ENCODE peak calls at places on chromosomes 1 and 21, in four cellular contexts. One of them, this sample, is unnamed.

GRCh38 chr1:160797861-160798273 is 1.9 kb downstream of the LY9 start:
- DNase-seq in HCT116: no peak
- DNase-seq in K562: no peak
- DNase-seq in HepG2: no peak
- DNase-seq in this sample: no peak

GRCh38 chr1:190022709-190023108 is 455.0 kb downstream of the BRINP3 start:
- DNase-seq in HepG2: no peak
- DNase-seq in K562: peak
- DNase-seq in HCT116: peak
- DNase-seq in this sample: peak

GRCh38 chr1:205577874-205578658 is 53.7 kb downstream of the ELK4 start:
- DNase-seq in HepG2: no peak
- DNase-seq in K562: no peak
- DNase-seq in HCT116: no peak
- DNase-seq in this sample: no peak

GRCh38 chr1:35714921-35715567 is 3.6 kb downstream of the C1orf216 start:
- DNase-seq in HCT116: no peak
- DNase-seq in HepG2: no peak
- DNase-seq in K562: no peak
- DNase-seq in this sample: no peak

GRCh38 chr1:54671985-54672608 is 30.5 kb downstream of the MROH7 start:
- DNase-seq in K562: peak
- DNase-seq in HCT116: peak
- DNase-seq in HepG2: peak
- DNase-seq in this sample: peak

GRCh38 chr1:150476754-150477153 is 10.5 kb upstream of the TARS2 start:
- DNase-seq in HepG2: no peak
- DNase-seq in K562: no peak
- DNase-seq in HCT116: no peak
- DNase-seq in this sample: no peak

GRCh38 chr1:222600274-222600673 is 10.5 kb upstream of the TAF1A start:
- DNase-seq in HCT116: no peak
- DNase-seq in HepG2: peak
- DNase-seq in K562: no peak
- DNase-seq in this sample: no peak

GRCh38 chr1:169031566-169032224 is 74.8 kb upstream of the ATP1B1 start:
- DNase-seq in HepG2: no peak
- DNase-seq in HCT116: no peak
- DNase-seq in K562: no peak
- DNase-seq in this sample: no peak

GRCh38 chr1:13901041-13901440 is 201.1 kb downstream of the PRDM2 start:
- DNase-seq in K562: no peak
- DNase-seq in HepG2: no peak
- DNase-seq in HCT116: no peak
- DNase-seq in this sample: no peak

GRCh38 chr21:42779431-42779861 is 99.9 kb downstream of the WDR4 start:
- DNase-seq in HepG2: no peak
- DNase-seq in K562: no peak
- DNase-seq in HCT116: no peak
- DNase-seq in this sample: no peak

GRCh38 chr1:6157528-6158174 is 22.5 kb downstream of the CHD5 start:
- DNase-seq in HepG2: peak
- DNase-seq in K562: peak
- DNase-seq in HCT116: peak
- DNase-seq in this sample: peak

GRCh38 chr1:164637461-164638375 is 78.7 kb downstream of the PBX1 start:
- DNase-seq in HCT116: peak
- DNase-seq in K562: no peak
- DNase-seq in HepG2: no peak
- DNase-seq in this sample: no peak

GRCh38 chr1:153944822-153945117 is 1.7 kb downstream of the DENND4B start:
- DNase-seq in K562: no peak
- DNase-seq in HCT116: no peak
- DNase-seq in HepG2: no peak
- DNase-seq in this sample: no peak
- H3K27ac ChIP-seq in K562: peak
- H3K27ac ChIP-seq in HCT116: peak
- H3K27ac ChIP-seq in HepG2: peak
- H3K27ac ChIP-seq in this sample: peak

GRCh38 chr1:75132421-75133381 is 1.5 kb upstream of the LHX8 start:
- DNase-seq in K562: no peak
- DNase-seq in HCT116: no peak
- DNase-seq in HepG2: no peak
- DNase-seq in this sample: no peak

GRCh38 chr1:75135829-75136142 is 1.6 kb downstream of the LHX8 start:
- DNase-seq in K562: no peak
- DNase-seq in HepG2: no peak
- DNase-seq in HCT116: no peak
- DNase-seq in this sample: no peak

GRCh38 chr1:75134939-75135828 is 996 bp downstream of the LHX8 start:
- DNase-seq in HepG2: no peak
- DNase-seq in HCT116: no peak
- DNase-seq in K562: no peak
- DNase-seq in this sample: no peak

GRCh38 chr1:75134656-75134938 is 409 bp downstream of the LHX8 start:
- DNase-seq in HCT116: no peak
- DNase-seq in K562: no peak
- DNase-seq in HepG2: no peak
- DNase-seq in this sample: no peak

GRCh38 chr1:75133754-75134655 is at the start of gene LHX8:
- DNase-seq in K562: no peak
- DNase-seq in HCT116: no peak
- DNase-seq in HepG2: no peak
- DNase-seq in this sample: no peak
- TF ChIP-seq TCF7L2 in K562: no peak
- TF ChIP-seq TCF7L2 in HCT116: no peak
- TF ChIP-seq TCF7L2 in HepG2: no peak
- TF ChIP-seq TCF7L2 in this sample: no peak

GRCh38 chr1:24186031-24186710 is 918 bp downstream of the IFNLR1 start:
- DNase-seq in K562: no peak
- DNase-seq in HepG2: no peak
- DNase-seq in HCT116: no peak
- DNase-seq in this sample: no peak
- H3K4me3 ChIP-seq in K562: no peak
- H3K4me3 ChIP-seq in HepG2: peak
- H3K4me3 ChIP-seq in HCT116: peak
- H3K4me3 ChIP-seq in this sample: peak

DNA sequence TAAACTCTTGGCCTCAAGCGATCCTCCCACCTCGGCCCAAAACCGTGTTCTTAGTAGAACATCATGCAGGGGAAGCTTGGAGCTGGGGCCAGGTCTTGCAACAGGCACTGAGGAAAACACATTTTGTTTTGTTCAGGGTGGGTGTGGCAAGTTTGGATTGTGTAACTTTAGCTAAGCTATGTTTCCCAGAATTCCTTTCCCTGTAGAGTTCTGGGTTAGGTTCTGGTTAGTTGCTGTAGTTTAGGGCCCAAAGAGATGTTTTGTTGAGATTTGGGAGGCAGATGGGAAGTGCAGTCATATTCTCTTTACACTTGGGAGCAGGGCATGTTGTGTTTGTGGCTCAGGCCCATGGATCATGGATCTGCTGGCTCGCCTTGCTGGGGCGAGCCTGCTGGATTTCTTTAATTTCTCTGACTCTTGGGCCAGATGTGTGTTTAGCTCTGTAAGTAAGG is 24.0 kb downstream of the PLA2G5 start:
- DNase-seq in K562: no peak
- DNase-seq in HCT116: no peak
- DNase-seq in HepG2: no peak
- DNase-seq in this sample: no peak
- H3K27ac ChIP-seq in K562: no peak
- H3K27ac ChIP-seq in HCT116: no peak
- H3K27ac ChIP-seq in HepG2: no peak
- H3K27ac ChIP-seq in this sample: no peak

GRCh38 chr1:235767795-235768194 is 98.9 kb downstream of the LYST start:
- DNase-seq in HepG2: no peak
- DNase-seq in K562: no peak
- DNase-seq in HCT116: no peak
- DNase-seq in this sample: no peak
- TF ChIP-seq TCF7L2 in HepG2: no peak
- TF ChIP-seq TCF7L2 in K562: no peak
- TF ChIP-seq TCF7L2 in HCT116: no peak
- TF ChIP-seq TCF7L2 in this sample: no peak

GRCh38 chr1:211324992-211325775 is 1.4 kb upstream of the TRAF5 start:
- DNase-seq in K562: no peak
- DNase-seq in HCT116: no peak
- DNase-seq in HepG2: no peak
- DNase-seq in this sample: no peak

GRCh38 chr1:211328084-211328694 is 1.6 kb downstream of the TRAF5 start:
- DNase-seq in HepG2: no peak
- DNase-seq in HCT116: no peak
- DNase-seq in K562: no peak
- DNase-seq in this sample: no peak

GRCh38 chr1:211327341-211327921 is 798 bp downstream of the TRAF5 start:
- DNase-seq in K562: peak
- DNase-seq in HepG2: no peak
- DNase-seq in HCT116: no peak
- DNase-seq in this sample: no peak

GRCh38 chr1:211326528-211327340 is at the start of gene TRAF5:
- DNase-seq in HepG2: no peak
- DNase-seq in K562: peak
- DNase-seq in HCT116: no peak
- DNase-seq in this sample: no peak

DNA sequence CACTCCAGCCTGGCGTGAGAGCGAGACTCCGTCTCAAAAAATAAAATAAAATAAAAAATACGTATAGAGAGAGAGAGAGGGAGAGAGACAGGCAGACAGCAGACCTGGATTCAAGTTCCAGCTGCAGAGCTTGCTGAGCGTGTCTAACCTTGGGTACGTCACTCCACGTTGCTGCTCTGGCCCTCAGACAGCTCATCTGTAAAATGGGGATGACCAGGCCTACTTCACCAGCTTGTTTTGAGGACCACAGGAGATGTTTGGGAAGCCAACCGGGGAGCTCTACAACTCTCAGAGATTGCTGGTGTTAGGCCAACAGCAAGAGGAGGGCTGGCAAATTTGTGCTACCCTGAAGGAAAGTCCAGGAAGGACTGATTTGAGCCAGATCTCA is 499 bp upstream of the TRAF5 start:
- DNase-seq in HepG2: no peak
- DNase-seq in K562: no peak
- DNase-seq in HCT116: no peak
- DNase-seq in this sample: peak
- H3K4me3 ChIP-seq in HepG2: peak
- H3K4me3 ChIP-seq in K562: peak
- H3K4me3 ChIP-seq in HCT116: peak
- H3K4me3 ChIP-seq in this sample: peak

DNA sequence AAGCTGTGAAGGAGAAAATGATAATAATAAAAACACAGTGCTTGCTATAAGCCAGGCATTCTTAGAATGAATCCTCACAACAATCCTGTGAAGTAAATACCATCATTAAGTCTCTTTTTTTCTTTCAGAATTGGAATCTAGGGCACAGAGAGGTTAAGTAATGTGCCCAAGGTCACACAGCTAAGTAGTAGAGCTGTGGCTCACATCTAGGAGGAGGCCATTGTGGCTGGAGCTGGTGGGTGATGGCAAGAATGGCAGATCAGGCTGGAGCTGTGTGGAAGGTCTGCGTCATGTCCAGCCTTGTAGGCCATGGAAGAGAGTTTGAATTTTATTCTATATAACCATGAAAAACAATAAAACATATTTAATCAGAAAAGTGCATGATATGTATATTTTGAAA is 38.2 kb upstream of the TSPAN2 start:
- DNase-seq in K562: no peak
- DNase-seq in HCT116: no peak
- DNase-seq in HepG2: no peak
- DNase-seq in this sample: no peak
- H3K27ac ChIP-seq in K562: no peak
- H3K27ac ChIP-seq in HCT116: no peak
- H3K27ac ChIP-seq in HepG2: no peak
- H3K27ac ChIP-seq in this sample: no peak

GRCh38 chr1:153532161-153532560 is 3.6 kb downstream of the S100A6 start:
- DNase-seq in HepG2: no peak
- DNase-seq in HCT116: no peak
- DNase-seq in K562: no peak
- DNase-seq in this sample: no peak

GRCh38 chr1:153532769-153533599 is 2.8 kb downstream of the S100A6 start:
- DNase-seq in HepG2: peak
- DNase-seq in K562: peak
- DNase-seq in HCT116: peak
- DNase-seq in this sample: no peak

GRCh38 chr1:153534226-153534932 is 1.4 kb downstream of the S100A6 start:
- DNase-seq in HepG2: no peak
- DNase-seq in K562: no peak
- DNase-seq in HCT116: no peak
- DNase-seq in this sample: no peak

GRCh38 chr1:153534933-153535663 is 693 bp downstream of the S100A6 start:
- DNase-seq in K562: no peak
- DNase-seq in HepG2: no peak
- DNase-seq in HCT116: no peak
- DNase-seq in this sample: no peak

GRCh38 chr1:153533689-153534201 is 2.0 kb downstream of the S100A6 start:
- DNase-seq in K562: peak
- DNase-seq in HCT116: peak
- DNase-seq in HepG2: peak
- DNase-seq in this sample: peak
- TF ChIP-seq TCF7L2 in K562: no peak
- TF ChIP-seq TCF7L2 in HCT116: no peak
- TF ChIP-seq TCF7L2 in HepG2: no peak
- TF ChIP-seq TCF7L2 in this sample: no peak

GRCh38 chr1:29559055-29559454 is 322.7 kb downstream of the PTPRU start:
- DNase-seq in K562: no peak
- DNase-seq in HepG2: no peak
- DNase-seq in HCT116: no peak
- DNase-seq in this sample: no peak

GRCh38 chr1:29556657-29557056 is 320.3 kb downstream of the PTPRU start:
- DNase-seq in K562: no peak
- DNase-seq in HCT116: no peak
- DNase-seq in HepG2: no peak
- DNase-seq in this sample: no peak

GRCh38 chr1:29555043-29555620 is 318.8 kb downstream of the PTPRU start:
- DNase-seq in HepG2: no peak
- DNase-seq in K562: no peak
- DNase-seq in HCT116: no peak
- DNase-seq in this sample: no peak

GRCh38 chr1:29557701-29558445 is 321.6 kb downstream of the PTPRU start:
- DNase-seq in K562: no peak
- DNase-seq in HCT116: no peak
- DNase-seq in HepG2: no peak
- DNase-seq in this sample: no peak

DNA sequence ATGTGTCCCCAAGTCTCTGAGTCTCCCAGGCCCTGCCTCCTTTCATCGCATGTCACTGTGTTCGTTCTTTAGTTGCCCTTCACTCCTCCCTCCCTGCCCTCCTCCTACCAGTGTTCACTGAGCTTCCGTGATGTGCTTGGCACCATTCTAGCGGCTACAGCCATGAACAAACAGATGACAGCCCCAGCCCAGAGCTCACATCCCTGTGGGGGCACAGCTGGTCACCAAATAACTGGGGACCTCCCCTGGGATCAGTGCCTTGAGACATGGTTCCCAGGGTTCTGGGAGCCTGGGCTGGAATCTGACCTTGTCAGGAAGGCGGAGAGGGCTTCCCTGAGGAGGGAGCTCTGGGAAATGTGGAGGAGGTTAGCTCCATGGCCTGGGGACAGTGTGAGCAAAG is 320.7 kb downstream of the PTPRU start:
- DNase-seq in HCT116: no peak
- DNase-seq in HepG2: no peak
- DNase-seq in K562: no peak
- DNase-seq in this sample: no peak
- H3K4me3 ChIP-seq in HCT116: no peak
- H3K4me3 ChIP-seq in HepG2: no peak
- H3K4me3 ChIP-seq in K562: no peak
- H3K4me3 ChIP-seq in this sample: no peak

This sample was measured in Panc1.